ENCODE peak calls at places on chromosome 14, in seven cellular contexts. U, S, P, H, Z, Q and G are unnamed samples.

GRCh38 chr14:54470701-54471100 is 18.1 kb downstream of the GMFB start:
- DNase-seq in P (no peak), Z (no peak), Q (no peak), S (no peak), H (no peak), U (no peak), G (no peak)

GRCh38 chr14:51511265-51511664 is 140.4 kb upstream of the FRMD6 start:
- DNase-seq in S (no peak), H (no peak), Q (no peak), U (no peak), Z (no peak), P (no peak), G (no peak)

GRCh38 chr14:56952766-56953473 is 142.6 kb upstream of the OTX2 start:
- DNase-seq in Q (no peak), U (no peak), Z (no peak), H (no peak), S (no peak), P (no peak), G (peak)

GRCh38 chr14:100861188-100861936 is 35.4 kb downstream of the MEG3 start:
- DNase-seq in S (no peak), P (no peak), Z (no peak), U (no peak), Q (no peak), H (peak), G (no peak)

GRCh38 chr14:68797180-68797670 is 4.4 kb upstream of the ZFP36L1 start:
- DNase-seq in Q (no peak), P (no peak), H (no peak), U (no peak), Z (no peak), S (no peak), G (no peak)

GRCh38 chr14:100883789-100884101 is 19.8 kb downstream of the RTL1 start:
- DNase-seq in H (no peak), P (no peak), Z (no peak), U (no peak), S (no peak), Q (no peak), G (no peak)

GRCh38 chr14:92105845-92106094 is 612 bp downstream of the ATXN3 start:
- DNase-seq in S (peak), H (no peak), Z (no peak), P (peak), Q (no peak), U (peak), G (no peak)

GRCh38 chr14:35827678-35828472 is 1.7 kb downstream of the BRMS1L start:
- DNase-seq in H (no peak), U (no peak), S (no peak), P (no peak), Q (no peak), Z (no peak), G (no peak)

GRCh38 chr14:101596742-101597141 is 35.4 kb downstream of the DIO3 start:
- DNase-seq in Q (no peak), Z (no peak), U (no peak), S (no peak), P (no peak), H (no peak), G (no peak)

GRCh38 chr14:71166434-71166833 is 259.2 kb downstream of the PCNX1 start:
- DNase-seq in Q (peak), Z (no peak), P (no peak), S (no peak), H (peak), U (peak), G (peak)

GRCh38 chr14:29724991-29725390 is 202.7 kb downstream of the PRKD1 start:
- DNase-seq in P (no peak), Z (no peak), H (peak), Q (no peak), S (no peak), U (peak), G (peak)

GRCh38 chr14:90536092-90536491 is 139.3 kb downstream of the CALM1 start:
- DNase-seq in H (no peak), Z (no peak), S (no peak), Q (no peak), U (no peak), P (peak), G (no peak)

GRCh38 chr14:88380405-88380804 is 5.1 kb upstream of the SPATA7 start:
- DNase-seq in U (no peak), Q (peak), S (no peak), P (no peak), Z (no peak), H (peak), G (no peak)

GRCh38 chr14:52545584-52546317 is 6.6 kb downstream of the TXNDC16 start:
- DNase-seq in P (no peak), Q (no peak), Z (no peak), H (no peak), S (no peak), U (no peak), G (no peak)

GRCh38 chr14:21978999-21979314 is 305.3 kb upstream of the OR4E1 start:
- DNase-seq in S (no peak), Q (no peak), H (no peak), Z (no peak), U (no peak), P (no peak), G (no peak)

GRCh38 chr14:102527255-102528232 is 18.0 kb upstream of the ANKRD9 start:
- DNase-seq in U (no peak), H (no peak), P (no peak), S (no peak), Z (no peak), Q (no peak), G (no peak)

GRCh38 chr14:103072595-103073366 is 11.2 kb upstream of the LBHD2 start:
- DNase-seq in H (no peak), U (no peak), Q (no peak), S (no peak), Z (no peak), P (no peak), G (no peak)

GRCh38 chr14:67413806-67414769 is 2.1 kb upstream of the PLEK2 start:
- DNase-seq in Q (no peak), S (no peak), Z (no peak), P (no peak), H (peak), U (peak), G (no peak)

GRCh38 chr14:70886421-70887206 is 20.6 kb upstream of the PCNX1 start:
- DNase-seq in H (no peak), S (no peak), Q (no peak), P (no peak), Z (no peak), U (no peak), G (no peak)

GRCh38 chr14:23167006-23167847 is 16.2 kb downstream of the SLC7A8 start:
- DNase-seq in S (no peak), Q (no peak), Z (no peak), H (no peak), P (no peak), U (no peak), G (peak)

GRCh38 chr14:91237219-91237618 is 7.3 kb downstream of the GPR68 start:
- DNase-seq in P (no peak), Z (peak), S (no peak), Q (no peak), H (peak), U (no peak), G (no peak)

GRCh38 chr14:102949801-102950451 is 27.5 kb downstream of the AMN start:
- DNase-seq in Z (no peak), U (peak), H (peak), Q (no peak), P (peak), S (no peak), G (no peak)

GRCh38 chr14:68896132-68896531 is 83.0 kb downstream of the ACTN1 start:
- DNase-seq in Q (no peak), S (no peak), H (no peak), P (no peak), U (no peak), Z (no peak), G (no peak)

GRCh38 chr14:85554106-85554505 is 24.2 kb downstream of the FLRT2 start:
- DNase-seq in U (no peak), S (no peak), Q (no peak), Z (no peak), P (no peak), H (no peak), G (no peak)

GRCh38 chr14:77320238-77320935 is at the start of gene POMT2:
- DNase-seq in U (peak), S (peak), P (peak), H (peak), Q (peak), Z (no peak), G (peak)

GRCh38 chr14:23132970-23133369 is 13.9 kb upstream of the CEBPE start:
- DNase-seq in Q (no peak), H (no peak), U (no peak), Z (no peak), P (no peak), S (no peak), G (no peak)

GRCh38 chr14:78152246-78153068 is 17.7 kb upstream of the NRXN3 start:
- DNase-seq in P (no peak), H (no peak), U (no peak), Z (no peak), Q (no peak), S (no peak), G (no peak)

GRCh38 chr14:80946187-80946586 is 4.6 kb upstream of the CEP128 start:
- DNase-seq in U (peak), H (no peak), Z (no peak), P (no peak), Q (no peak), S (no peak), G (no peak)

GRCh38 chr14:69064596-69064995 is 85.5 kb upstream of the ACTN1 start:
- DNase-seq in Z (no peak), U (no peak), Q (no peak), S (no peak), P (no peak), H (no peak), G (no peak)

GRCh38 chr14:22475381-22475780 is 113.6 kb downstream of the DAD1 start:
- DNase-seq in S (no peak), P (no peak), H (no peak), Q (no peak), U (no peak), Z (no peak), G (no peak)

GRCh38 chr14:20679907-20680306 is 4.5 kb upstream of the RNASE4 start:
- DNase-seq in S (no peak), P (no peak), H (peak), Q (peak), Z (no peak), U (no peak), G (no peak)

GRCh38 chr14:106459971-106460730 is 933.8 kb downstream of the TMEM121 start:
- DNase-seq in H (no peak), P (no peak), Z (no peak), Q (no peak), U (no peak), S (no peak), G (no peak)

GRCh38 chr14:51129130-51129529 is 34.2 kb upstream of the TRIM9 start:
- DNase-seq in H (no peak), U (no peak), Z (no peak), Q (no peak), S (no peak), P (no peak), G (no peak)

GRCh38 chr14:77184396-77185092 is 2.9 kb downstream of the TMEM63C start:
- DNase-seq in S (no peak), P (no peak), Z (no peak), H (no peak), U (no peak), Q (no peak), G (no peak)

GRCh38 chr14:94648801-94649200 is 36.6 kb downstream of the SERPINA3 start:
- DNase-seq in Q (no peak), S (no peak), U (no peak), Z (no peak), H (no peak), P (no peak), G (no peak)

GRCh38 chr14:52703225-52703624 is 3.8 kb upstream of the PSMC6 start:
- DNase-seq in S (no peak), U (peak), Q (no peak), Z (peak), P (no peak), H (peak), G (peak)

GRCh38 chr14:65471038-65471878 is 58.7 kb downstream of the FUT8 start:
- DNase-seq in Z (no peak), U (no peak), P (no peak), H (no peak), Q (no peak), S (no peak), G (no peak)

GRCh38 chr14:32933943-32934890 is 4.5 kb upstream of the NPAS3 start:
- DNase-seq in U (no peak), P (peak), H (peak), S (no peak), Z (no peak), Q (peak), G (no peak)
- H3K4me3 ChIP-seq in U (peak), P (peak), H (peak), S (peak), Z (peak), Q (peak), G (peak)

GRCh38 chr14:24368215-24368561 is 204 bp downstream of the NFATC4 start:
- DNase-seq in U (no peak), Q (no peak), Z (no peak), S (no peak), H (no peak), P (no peak), G (no peak)

GRCh38 chr14:24369907-24370687 is 2.1 kb downstream of the NFATC4 start:
- DNase-seq in U (no peak), P (no peak), Z (no peak), H (no peak), Q (no peak), S (no peak), G (no peak)

GRCh38 chr14:24369463-24369862 is 1.5 kb downstream of the NFATC4 start:
- DNase-seq in Z (no peak), U (no peak), Q (no peak), H (no peak), S (no peak), P (no peak), G (no peak)

GRCh38 chr14:24367506-24368214 is at the start of gene NFATC4:
- DNase-seq in P (peak), U (peak), Z (peak), H (peak), S (peak), Q (peak), G (peak)

DNA sequence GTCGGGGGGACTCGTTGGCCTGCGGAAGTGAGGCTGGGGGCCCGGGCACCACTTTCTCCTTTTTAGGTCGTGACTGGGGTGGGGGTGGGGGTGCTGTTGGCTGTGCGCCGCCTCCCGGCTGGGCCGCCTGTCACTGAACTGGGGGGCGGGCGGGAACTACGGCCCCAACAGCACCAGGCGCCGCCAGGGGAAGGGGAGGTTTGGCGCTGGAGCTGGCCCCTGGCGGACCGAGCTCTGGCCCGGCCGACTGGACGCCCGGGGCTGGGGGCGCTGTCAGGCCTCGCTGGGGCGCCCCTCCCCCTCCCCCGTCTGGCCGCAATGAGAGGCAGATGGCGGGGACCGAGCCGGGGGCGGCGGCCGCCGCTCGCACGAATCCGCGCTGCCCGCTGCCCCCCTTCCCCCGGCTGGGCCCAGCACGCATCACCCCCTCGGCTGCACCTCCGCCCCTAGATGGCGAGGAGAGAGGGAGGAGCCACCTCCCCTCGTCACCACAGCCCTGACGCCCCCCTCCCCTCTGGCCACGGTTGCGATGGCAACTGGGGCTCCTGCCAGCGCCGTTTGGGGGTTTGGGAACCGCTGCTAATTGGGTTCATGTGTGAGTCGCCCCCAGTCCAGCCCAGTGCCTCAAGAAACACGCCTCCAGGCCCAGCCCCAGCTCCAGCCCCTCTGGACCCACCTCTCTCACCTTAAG is 723 bp downstream of the NFATC4 start:
- DNase-seq in S (no peak), Q (peak), H (peak), U (peak), Z (peak), P (peak), G (no peak)
- TF ChIP-seq CTCF in S (no peak), Q (no peak), H (no peak), U (peak), Z (no peak), P (no peak), G (no peak)

GRCh38 chr14:32457213-32457920 is 128.3 kb downstream of the AKAP6 start:
- DNase-seq in Z (peak), Q (peak), H (peak), S (no peak), P (peak), U (no peak), G (no peak)
- H3K4me3 ChIP-seq in Z (no peak), Q (no peak), H (no peak), S (no peak), P (no peak), U (no peak), G (no peak)

DNA sequence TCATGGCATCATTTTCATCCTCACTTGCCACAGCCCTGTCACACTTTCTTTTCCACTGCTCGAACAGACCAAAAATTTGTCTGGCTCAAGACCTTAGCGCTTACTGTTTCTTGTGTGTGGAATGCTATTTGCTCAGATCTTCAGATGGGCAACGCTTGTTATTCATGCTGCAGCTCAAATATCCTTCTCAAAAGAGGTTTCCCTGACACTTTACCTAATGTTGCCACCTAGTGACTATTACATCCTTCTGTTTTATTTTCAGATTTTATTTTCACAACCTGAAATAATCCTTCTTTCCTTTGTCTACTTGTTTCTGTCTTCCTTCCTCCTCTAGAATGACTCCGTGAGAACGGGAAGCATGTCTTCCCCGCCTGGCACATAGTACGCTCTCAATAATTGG is 5.6 kb downstream of the FBXO33 start:
- DNase-seq in U (peak), Q (peak), S (no peak), H (peak), Z (no peak), P (no peak), G (no peak)
- TF ChIP-seq CTCF in U (peak), Q (peak), S (peak), H (peak), Z (no peak), P (peak), G (peak)

GRCh38 chr14:73465833-73466532 is 7.6 kb upstream of the NUMB start:
- DNase-seq in S (no peak), Z (no peak), U (no peak), Q (no peak), H (no peak), P (no peak), G (no peak)
- H3K4me3 ChIP-seq in S (no peak), Z (no peak), U (no peak), Q (no peak), H (no peak), P (no peak), G (no peak)

GRCh38 chr14:104224516-104225281 is 86.3 kb downstream of the KIF26A start:
- DNase-seq in Q (peak), H (no peak), P (peak), S (no peak), U (no peak), Z (no peak), G (no peak)
- TF ChIP-seq CTCF in Q (peak), H (peak), P (peak), S (peak), U (no peak), Z (peak), G (peak)